ENCODE peak calls at places on chromosomes 6 and 20, in eight cellular contexts. One of them, this sample, is unnamed.

GRCh38 chr20:34663213-34663943 is 13.5 kb downstream of the PIGU start:
- DNase-seq in bronchial epithelial cell: no peak
- DNase-seq in left lung: no peak
- DNase-seq in cerebellum: no peak
- DNase-seq in EL: peak
- DNase-seq in GM13977: no peak
- DNase-seq in mucosa of gallbladder: no peak
- DNase-seq in activated CD4-positive, alpha-beta T cell treated with anti-CD3 and anti-CD28 coated beads, Interleukin-2, amount 50 U/mL, for 1 hour: no peak
- DNase-seq in this sample: no peak

GRCh38 chr6:7148100-7148822 is 40.5 kb downstream of the RREB1 start:
- DNase-seq in bronchial epithelial cell: peak
- DNase-seq in left lung: no peak
- DNase-seq in cerebellum: no peak
- DNase-seq in EL: peak
- DNase-seq in GM13977: no peak
- DNase-seq in mucosa of gallbladder: no peak
- DNase-seq in activated CD4-positive, alpha-beta T cell treated with anti-CD3 and anti-CD28 coated beads, Interleukin-2, amount 50 U/mL, for 1 hour: no peak
- DNase-seq in this sample: no peak

GRCh38 chr20:35886537-35886936 is 67.8 kb downstream of the SCAND1 start:
- DNase-seq in bronchial epithelial cell: no peak
- DNase-seq in left lung: no peak
- DNase-seq in cerebellum: peak
- DNase-seq in EL: no peak
- DNase-seq in GM13977: no peak
- DNase-seq in mucosa of gallbladder: no peak
- DNase-seq in activated CD4-positive, alpha-beta T cell treated with anti-CD3 and anti-CD28 coated beads, Interleukin-2, amount 50 U/mL, for 1 hour: no peak
- DNase-seq in this sample: no peak

GRCh38 chr20:51528263-51529026 is 14.1 kb downstream of the NFATC2 start:
- DNase-seq in bronchial epithelial cell: no peak
- DNase-seq in left lung: no peak
- DNase-seq in cerebellum: no peak
- DNase-seq in EL: no peak
- DNase-seq in GM13977: no peak
- DNase-seq in mucosa of gallbladder: no peak
- DNase-seq in activated CD4-positive, alpha-beta T cell treated with anti-CD3 and anti-CD28 coated beads, Interleukin-2, amount 50 U/mL, for 1 hour: peak
- DNase-seq in this sample: no peak

GRCh38 chr6:141203902-141204575 is 928.7 kb upstream of the GJE1 start:
- DNase-seq in bronchial epithelial cell: peak
- DNase-seq in left lung: no peak
- DNase-seq in cerebellum: no peak
- DNase-seq in EL: peak
- DNase-seq in GM13977: no peak
- DNase-seq in mucosa of gallbladder: no peak
- DNase-seq in activated CD4-positive, alpha-beta T cell treated with anti-CD3 and anti-CD28 coated beads, Interleukin-2, amount 50 U/mL, for 1 hour: no peak
- DNase-seq in this sample: peak

GRCh38 chr6:27297857-27298730 is 14.0 kb downstream of the POM121L2 start:
- DNase-seq in bronchial epithelial cell: peak
- DNase-seq in left lung: no peak
- DNase-seq in cerebellum: no peak
- DNase-seq in EL: peak
- DNase-seq in GM13977: no peak
- DNase-seq in mucosa of gallbladder: no peak
- DNase-seq in activated CD4-positive, alpha-beta T cell treated with anti-CD3 and anti-CD28 coated beads, Interleukin-2, amount 50 U/mL, for 1 hour: no peak
- DNase-seq in this sample: peak

GRCh38 chr20:63635431-63636141 is 8.7 kb upstream of the GMEB2 start:
- DNase-seq in bronchial epithelial cell: no peak
- DNase-seq in left lung: no peak
- DNase-seq in cerebellum: no peak
- DNase-seq in EL: no peak
- DNase-seq in GM13977: no peak
- DNase-seq in mucosa of gallbladder: no peak
- DNase-seq in activated CD4-positive, alpha-beta T cell treated with anti-CD3 and anti-CD28 coated beads, Interleukin-2, amount 50 U/mL, for 1 hour: peak
- DNase-seq in this sample: no peak

GRCh38 chr6:105824732-105825131 is 261.4 kb upstream of the PRDM1 start:
- DNase-seq in bronchial epithelial cell: no peak
- DNase-seq in left lung: no peak
- DNase-seq in cerebellum: no peak
- DNase-seq in EL: peak
- DNase-seq in GM13977: peak
- DNase-seq in mucosa of gallbladder: no peak
- DNase-seq in activated CD4-positive, alpha-beta T cell treated with anti-CD3 and anti-CD28 coated beads, Interleukin-2, amount 50 U/mL, for 1 hour: no peak
- DNase-seq in this sample: no peak

GRCh38 chr20:49717693-49718092 is 4.0 kb upstream of the B4GALT5 start:
- DNase-seq in bronchial epithelial cell: peak
- DNase-seq in left lung: no peak
- DNase-seq in cerebellum: no peak
- DNase-seq in EL: no peak
- DNase-seq in GM13977: no peak
- DNase-seq in mucosa of gallbladder: no peak
- DNase-seq in activated CD4-positive, alpha-beta T cell treated with anti-CD3 and anti-CD28 coated beads, Interleukin-2, amount 50 U/mL, for 1 hour: no peak
- DNase-seq in this sample: peak

GRCh38 chr6:45607818-45608217 is 230.1 kb upstream of the SUPT3H start:
- DNase-seq in bronchial epithelial cell: peak
- DNase-seq in left lung: no peak
- DNase-seq in cerebellum: no peak
- DNase-seq in EL: peak
- DNase-seq in GM13977: no peak
- DNase-seq in mucosa of gallbladder: no peak
- DNase-seq in activated CD4-positive, alpha-beta T cell treated with anti-CD3 and anti-CD28 coated beads, Interleukin-2, amount 50 U/mL, for 1 hour: no peak
- DNase-seq in this sample: peak

GRCh38 chr6:17872908-17873307 is 114.5 kb downstream of the KIF13A start:
- DNase-seq in bronchial epithelial cell: no peak
- DNase-seq in left lung: no peak
- DNase-seq in cerebellum: no peak
- DNase-seq in EL: no peak
- DNase-seq in GM13977: no peak
- DNase-seq in mucosa of gallbladder: no peak
- DNase-seq in activated CD4-positive, alpha-beta T cell treated with anti-CD3 and anti-CD28 coated beads, Interleukin-2, amount 50 U/mL, for 1 hour: no peak
- DNase-seq in this sample: no peak

GRCh38 chr6:106630366-106630765 is 988 bp downstream of the QRSL1 start:
- DNase-seq in bronchial epithelial cell: peak
- DNase-seq in left lung: no peak
- DNase-seq in cerebellum: no peak
- DNase-seq in EL: no peak
- DNase-seq in GM13977: peak
- DNase-seq in mucosa of gallbladder: no peak
- DNase-seq in activated CD4-positive, alpha-beta T cell treated with anti-CD3 and anti-CD28 coated beads, Interleukin-2, amount 50 U/mL, for 1 hour: no peak
- DNase-seq in this sample: no peak

GRCh38 chr6:55014321-55015088 is 159.8 kb upstream of the HCRTR2 start:
- DNase-seq in bronchial epithelial cell: peak
- DNase-seq in left lung: no peak
- DNase-seq in cerebellum: no peak
- DNase-seq in EL: no peak
- DNase-seq in GM13977: no peak
- DNase-seq in mucosa of gallbladder: no peak
- DNase-seq in activated CD4-positive, alpha-beta T cell treated with anti-CD3 and anti-CD28 coated beads, Interleukin-2, amount 50 U/mL, for 1 hour: no peak
- DNase-seq in this sample: no peak

GRCh38 chr20:62482970-62483369 is 7.2 kb upstream of the GATA5 start:
- DNase-seq in bronchial epithelial cell: no peak
- DNase-seq in left lung: no peak
- DNase-seq in cerebellum: no peak
- DNase-seq in EL: no peak
- DNase-seq in GM13977: no peak
- DNase-seq in mucosa of gallbladder: no peak
- DNase-seq in activated CD4-positive, alpha-beta T cell treated with anti-CD3 and anti-CD28 coated beads, Interleukin-2, amount 50 U/mL, for 1 hour: no peak
- DNase-seq in this sample: no peak

This sample was measured in H4.